ENCODE peak calls at places on chromosomes 6 and 20, in six cellular contexts. One of them, this sample, is unnamed.

GRCh38 chr6:119443993-119444641 is 94.6 kb upstream of the MAN1A1 start:
- DNase-seq in mucosa of descending colon: no peak
- DNase-seq in astrocyte of the cerebellum: no peak
- DNase-seq in psoas muscle: no peak
- DNase-seq in tibial nerve: no peak
- DNase-seq in Peyer's patch: no peak
- DNase-seq in this sample: no peak

GRCh38 chr6:137882225-137882961 is 15.3 kb downstream of the TNFAIP3 start:
- DNase-seq in mucosa of descending colon: no peak
- DNase-seq in astrocyte of the cerebellum: peak
- DNase-seq in psoas muscle: no peak
- DNase-seq in tibial nerve: no peak
- DNase-seq in Peyer's patch: no peak
- DNase-seq in this sample: no peak

GRCh38 chr20:57792386-57793095 is 82.7 kb upstream of the PMEPA1 start:
- DNase-seq in mucosa of descending colon: no peak
- DNase-seq in astrocyte of the cerebellum: no peak
- DNase-seq in psoas muscle: peak
- DNase-seq in tibial nerve: no peak
- DNase-seq in Peyer's patch: no peak
- DNase-seq in this sample: no peak

GRCh38 chr20:37393196-37393862 is 47.4 kb downstream of the SRC start:
- DNase-seq in mucosa of descending colon: no peak
- DNase-seq in astrocyte of the cerebellum: no peak
- DNase-seq in psoas muscle: no peak
- DNase-seq in tibial nerve: no peak
- DNase-seq in Peyer's patch: no peak
- DNase-seq in this sample: no peak

GRCh38 chr6:44054635-44055559 is 72.4 kb downstream of the MRPL14 start:
- DNase-seq in mucosa of descending colon: no peak
- DNase-seq in astrocyte of the cerebellum: no peak
- DNase-seq in psoas muscle: peak
- DNase-seq in tibial nerve: no peak
- DNase-seq in Peyer's patch: no peak
- DNase-seq in this sample: peak

GRCh38 chr20:36848078-36848660 is 27.8 kb upstream of the TLDC2 start:
- DNase-seq in mucosa of descending colon: peak
- DNase-seq in astrocyte of the cerebellum: peak
- DNase-seq in psoas muscle: peak
- DNase-seq in tibial nerve: no peak
- DNase-seq in Peyer's patch: peak
- DNase-seq in this sample: no peak

GRCh38 chr6:11515773-11516172 is 21.8 kb upstream of the TMEM170B start:
- DNase-seq in mucosa of descending colon: no peak
- DNase-seq in astrocyte of the cerebellum: no peak
- DNase-seq in psoas muscle: no peak
- DNase-seq in tibial nerve: no peak
- DNase-seq in Peyer's patch: no peak
- DNase-seq in this sample: no peak

GRCh38 chr6:159953091-159953581 is 15.7 kb upstream of the IGF2R start:
- DNase-seq in mucosa of descending colon: peak
- DNase-seq in astrocyte of the cerebellum: no peak
- DNase-seq in psoas muscle: peak
- DNase-seq in tibial nerve: no peak
- DNase-seq in Peyer's patch: peak
- DNase-seq in this sample: peak

GRCh38 chr6:87407896-87408720 is at the start of gene CFAP206:
- DNase-seq in mucosa of descending colon: peak
- DNase-seq in astrocyte of the cerebellum: peak
- DNase-seq in psoas muscle: peak
- DNase-seq in tibial nerve: peak
- DNase-seq in Peyer's patch: peak
- DNase-seq in this sample: peak

GRCh38 chr6:106145741-106146227 is 59.6 kb downstream of the PRDM1 start:
- DNase-seq in mucosa of descending colon: no peak
- DNase-seq in astrocyte of the cerebellum: no peak
- DNase-seq in psoas muscle: no peak
- DNase-seq in tibial nerve: no peak
- DNase-seq in Peyer's patch: no peak
- DNase-seq in this sample: no peak

GRCh38 chr6:93105017-93105416 is 314.3 kb downstream of the EPHA7 start:
- DNase-seq in mucosa of descending colon: no peak
- DNase-seq in astrocyte of the cerebellum: peak
- DNase-seq in psoas muscle: no peak
- DNase-seq in tibial nerve: no peak
- DNase-seq in Peyer's patch: no peak
- DNase-seq in this sample: no peak

GRCh38 chr6:30814137-30815084 is 69.9 kb upstream of the DDR1 start:
- DNase-seq in mucosa of descending colon: peak
- DNase-seq in astrocyte of the cerebellum: no peak
- DNase-seq in psoas muscle: no peak
- DNase-seq in tibial nerve: no peak
- DNase-seq in Peyer's patch: peak
- DNase-seq in this sample: no peak

GRCh38 chr20:37804584-37805566 is 98.1 kb upstream of the VSTM2L start:
- DNase-seq in mucosa of descending colon: peak
- DNase-seq in astrocyte of the cerebellum: no peak
- DNase-seq in psoas muscle: no peak
- DNase-seq in tibial nerve: no peak
- DNase-seq in Peyer's patch: peak
- DNase-seq in this sample: no peak

GRCh38 chr6:150890346-150890745 is 24.8 kb downstream of the MTHFD1L start:
- DNase-seq in mucosa of descending colon: no peak
- DNase-seq in astrocyte of the cerebellum: no peak
- DNase-seq in psoas muscle: no peak
- DNase-seq in tibial nerve: no peak
- DNase-seq in Peyer's patch: no peak
- DNase-seq in this sample: no peak

GRCh38 chr6:143967861-143968498 is 40.1 kb downstream of the PLAGL1 start:
- DNase-seq in mucosa of descending colon: no peak
- DNase-seq in astrocyte of the cerebellum: no peak
- DNase-seq in psoas muscle: no peak
- DNase-seq in tibial nerve: no peak
- DNase-seq in Peyer's patch: no peak
- DNase-seq in this sample: no peak

GRCh38 chr20:53738039-53738944 is 144.7 kb upstream of the ZNF217 start:
- DNase-seq in mucosa of descending colon: peak
- DNase-seq in astrocyte of the cerebellum: peak
- DNase-seq in psoas muscle: peak
- DNase-seq in tibial nerve: peak
- DNase-seq in Peyer's patch: peak
- DNase-seq in this sample: peak

GRCh38 chr6:15662246-15663056 is at the start of gene DTNBP1:
- DNase-seq in mucosa of descending colon: peak
- DNase-seq in astrocyte of the cerebellum: no peak
- DNase-seq in psoas muscle: peak
- DNase-seq in tibial nerve: peak
- DNase-seq in Peyer's patch: peak
- DNase-seq in this sample: no peak

GRCh38 chr6:32461493-32461892 is 21.8 kb downstream of the HLA-DRA start:
- DNase-seq in mucosa of descending colon: no peak
- DNase-seq in astrocyte of the cerebellum: no peak
- DNase-seq in psoas muscle: no peak
- DNase-seq in tibial nerve: no peak
- DNase-seq in Peyer's patch: no peak
- DNase-seq in this sample: no peak

GRCh38 chr6:35663001-35663400 is 25.7 kb downstream of the FKBP5 start:
- DNase-seq in mucosa of descending colon: no peak
- DNase-seq in astrocyte of the cerebellum: no peak
- DNase-seq in psoas muscle: peak
- DNase-seq in tibial nerve: no peak
- DNase-seq in Peyer's patch: no peak
- DNase-seq in this sample: no peak

GRCh38 chr20:5526516-5526915 is 209.8 kb upstream of the PROKR2 start:
- DNase-seq in mucosa of descending colon: no peak
- DNase-seq in astrocyte of the cerebellum: no peak
- DNase-seq in psoas muscle: no peak
- DNase-seq in tibial nerve: no peak
- DNase-seq in Peyer's patch: peak
- DNase-seq in this sample: no peak

GRCh38 chr20:49938173-49939163 is 2.3 kb downstream of the RNF114 start:
- DNase-seq in mucosa of descending colon: peak
- DNase-seq in astrocyte of the cerebellum: no peak
- DNase-seq in psoas muscle: peak
- DNase-seq in tibial nerve: peak
- DNase-seq in Peyer's patch: peak
- DNase-seq in this sample: no peak

GRCh38 chr6:43702522-43703440 is 15.2 kb upstream of the MRPS18A start:
- DNase-seq in mucosa of descending colon: peak
- DNase-seq in astrocyte of the cerebellum: peak
- DNase-seq in psoas muscle: peak
- DNase-seq in tibial nerve: peak
- DNase-seq in Peyer's patch: peak
- DNase-seq in this sample: peak

GRCh38 chr6:11187301-11187700 is 45.2 kb downstream of the NEDD9 start:
- DNase-seq in mucosa of descending colon: no peak
- DNase-seq in astrocyte of the cerebellum: no peak
- DNase-seq in psoas muscle: no peak
- DNase-seq in tibial nerve: no peak
- DNase-seq in Peyer's patch: no peak
- DNase-seq in this sample: no peak

GRCh38 chr6:35810831-35811698 is 5.9 kb downstream of the LHFPL5 start:
- DNase-seq in mucosa of descending colon: no peak
- DNase-seq in astrocyte of the cerebellum: no peak
- DNase-seq in psoas muscle: no peak
- DNase-seq in tibial nerve: no peak
- DNase-seq in Peyer's patch: no peak
- DNase-seq in this sample: peak

GRCh38 chr6:106360410-106360988 is at the start of gene CRYBG1:
- DNase-seq in mucosa of descending colon: peak
- DNase-seq in astrocyte of the cerebellum: no peak
- DNase-seq in psoas muscle: peak
- DNase-seq in tibial nerve: no peak
- DNase-seq in Peyer's patch: peak
- DNase-seq in this sample: no peak

GRCh38 chr6:75760320-75760719 is 11.3 kb downstream of the MYO6 start:
- DNase-seq in mucosa of descending colon: no peak
- DNase-seq in astrocyte of the cerebellum: no peak
- DNase-seq in psoas muscle: no peak
- DNase-seq in tibial nerve: no peak
- DNase-seq in Peyer's patch: no peak
- DNase-seq in this sample: no peak

GRCh38 chr20:46188866-46189265 is 70.8 kb downstream of the CD40 start:
- DNase-seq in mucosa of descending colon: no peak
- DNase-seq in astrocyte of the cerebellum: no peak
- DNase-seq in psoas muscle: no peak
- DNase-seq in tibial nerve: no peak
- DNase-seq in Peyer's patch: no peak
- DNase-seq in this sample: no peak

GRCh38 chr6:7899046-7899888 is 11.3 kb downstream of the TXNDC5 start:
- DNase-seq in mucosa of descending colon: peak
- DNase-seq in astrocyte of the cerebellum: no peak
- DNase-seq in psoas muscle: no peak
- DNase-seq in tibial nerve: no peak
- DNase-seq in Peyer's patch: peak
- DNase-seq in this sample: no peak

GRCh38 chr6:51350308-51350904 is 531.7 kb downstream of the TFAP2B start:
- DNase-seq in mucosa of descending colon: no peak
- DNase-seq in astrocyte of the cerebellum: peak
- DNase-seq in psoas muscle: no peak
- DNase-seq in tibial nerve: no peak
- DNase-seq in Peyer's patch: no peak
- DNase-seq in this sample: no peak

GRCh38 chr6:33790910-33791309 is 2.0 kb upstream of the LEMD2 start:
- DNase-seq in mucosa of descending colon: no peak
- DNase-seq in astrocyte of the cerebellum: no peak
- DNase-seq in psoas muscle: peak
- DNase-seq in tibial nerve: no peak
- DNase-seq in Peyer's patch: no peak
- DNase-seq in this sample: no peak
- TF ChIP-seq CTCF in mucosa of descending colon: no peak
- TF ChIP-seq CTCF in astrocyte of the cerebellum: no peak
- TF ChIP-seq CTCF in psoas muscle: no peak
- TF ChIP-seq CTCF in tibial nerve: no peak
- TF ChIP-seq CTCF in Peyer's patch: no peak
- TF ChIP-seq CTCF in this sample: no peak

DNA sequence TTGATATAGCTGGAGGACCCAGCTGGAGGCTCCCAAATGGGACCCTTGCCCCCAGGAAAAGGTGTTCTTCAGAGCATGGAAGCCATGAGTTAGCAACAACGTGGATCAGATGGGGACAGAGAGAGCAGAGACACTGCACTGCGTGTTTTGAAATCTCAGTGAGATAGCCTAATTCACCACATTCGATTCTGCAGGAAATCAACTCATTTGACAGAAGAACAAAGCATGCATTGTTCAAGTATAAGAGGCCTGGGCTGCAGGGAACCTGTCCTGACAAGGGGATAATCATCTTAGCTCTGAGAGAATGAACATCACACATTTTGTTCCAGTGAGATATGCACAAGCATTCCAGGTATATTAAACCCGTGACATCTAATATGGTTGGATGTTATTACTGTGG is 450.2 kb downstream of the CDH26 start:
- DNase-seq in mucosa of descending colon: no peak
- DNase-seq in astrocyte of the cerebellum: no peak
- DNase-seq in psoas muscle: no peak
- DNase-seq in tibial nerve: no peak
- DNase-seq in Peyer's patch: no peak
- DNase-seq in this sample: no peak
- H3K4me3 ChIP-seq in mucosa of descending colon: no peak
- H3K4me3 ChIP-seq in astrocyte of the cerebellum: no peak
- H3K4me3 ChIP-seq in psoas muscle: no peak
- H3K4me3 ChIP-seq in tibial nerve: no peak
- H3K4me3 ChIP-seq in Peyer's patch: no peak
- H3K4me3 ChIP-seq in this sample: no peak

GRCh38 chr20:38986663-38987062 is 24.5 kb downstream of the DHX35 start:
- DNase-seq in mucosa of descending colon: no peak
- DNase-seq in astrocyte of the cerebellum: no peak
- DNase-seq in psoas muscle: no peak
- DNase-seq in tibial nerve: no peak
- DNase-seq in Peyer's patch: no peak
- DNase-seq in this sample: no peak
- TF ChIP-seq CTCF in mucosa of descending colon: no peak
- TF ChIP-seq CTCF in astrocyte of the cerebellum: no peak
- TF ChIP-seq CTCF in psoas muscle: no peak
- TF ChIP-seq CTCF in tibial nerve: no peak
- TF ChIP-seq CTCF in Peyer's patch: no peak
- TF ChIP-seq CTCF in this sample: peak

DNA sequence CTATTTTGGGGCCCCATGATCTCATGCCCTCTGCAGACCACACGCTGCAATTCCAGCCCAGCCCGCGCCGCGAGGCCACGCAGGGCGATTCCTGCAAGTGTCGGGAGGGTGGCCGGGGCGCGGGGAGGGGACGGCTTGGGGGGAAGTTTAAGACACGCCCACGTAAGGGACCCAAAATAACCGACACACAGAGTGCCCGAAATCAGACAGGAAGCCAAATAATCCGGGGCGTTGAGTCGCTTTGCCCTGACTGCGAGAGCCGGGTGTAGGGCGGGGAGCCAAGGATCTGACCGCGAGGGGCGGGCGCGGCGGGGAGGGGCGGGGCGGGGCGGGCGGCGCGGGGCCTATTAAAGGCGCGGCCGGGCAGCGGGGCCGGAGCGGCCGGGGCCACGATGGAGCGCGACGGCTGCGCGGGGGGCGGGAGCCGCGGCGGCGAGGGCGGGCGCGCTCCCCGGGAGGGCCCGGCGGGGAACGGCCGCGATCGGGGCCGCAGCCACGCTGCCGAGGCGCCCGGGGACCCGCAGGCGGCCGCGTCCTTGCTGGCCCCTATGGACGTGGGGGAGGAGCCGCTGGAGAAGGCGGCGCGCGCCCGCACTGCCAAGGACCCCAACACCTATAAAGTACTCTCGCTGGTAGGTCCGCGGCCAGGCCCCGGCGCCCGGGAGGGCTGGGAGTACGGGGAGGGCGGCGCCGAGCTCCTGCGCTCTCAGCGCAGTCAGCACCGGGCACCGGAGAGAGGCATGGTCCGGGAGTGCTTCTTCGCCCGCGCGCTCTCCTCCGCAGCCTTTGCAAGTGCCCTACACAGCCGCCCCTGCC is at the start of gene ENPP1:
- DNase-seq in mucosa of descending colon: peak
- DNase-seq in astrocyte of the cerebellum: no peak
- DNase-seq in psoas muscle: peak
- DNase-seq in tibial nerve: peak
- DNase-seq in Peyer's patch: peak
- DNase-seq in this sample: no peak
- H3K4me3 ChIP-seq in mucosa of descending colon: peak
- H3K4me3 ChIP-seq in astrocyte of the cerebellum: peak
- H3K4me3 ChIP-seq in psoas muscle: peak
- H3K4me3 ChIP-seq in tibial nerve: peak
- H3K4me3 ChIP-seq in Peyer's patch: peak
- H3K4me3 ChIP-seq in this sample: peak